ENCODE peak calls at places on chromosomes 11 and 22, in six cellular contexts. A, V, J, F, Y and O are unnamed samples.

GRCh38 chr11:59145534-59145933 is 2.9 kb downstream of the FAM111A start:
- DNase-seq in A (no peak), V (no peak), J (no peak), F (no peak), Y (no peak), O (peak)

GRCh38 chr11:104329043-104329442 is 165.1 kb upstream of the PDGFD start:
- DNase-seq in A (no peak), V (no peak), J (no peak), F (no peak), Y (no peak), O (no peak)

GRCh38 chr11:125064070-125064469 is 965 bp downstream of the SLC37A2 start:
- DNase-seq in A (no peak), V (no peak), J (no peak), F (no peak), Y (no peak), O (no peak)

GRCh38 chr11:86056262-86056911 is 12.5 kb downstream of the PICALM start:
- DNase-seq in A (no peak), V (no peak), J (no peak), F (no peak), Y (no peak), O (no peak)

GRCh38 chr11:62352355-62353336 is 15.4 kb downstream of the ASRGL1 start:
- DNase-seq in A (no peak), V (no peak), J (no peak), F (no peak), Y (no peak), O (no peak)

GRCh38 chr11:71252434-71252781 is at the start of gene SHANK2:
- DNase-seq in A (no peak), V (no peak), J (no peak), F (peak), Y (no peak), O (peak)

GRCh38 chr22:45865561-45866397 is 111.2 kb downstream of the WNT7B start:
- DNase-seq in A (peak), V (no peak), J (no peak), F (peak), Y (no peak), O (no peak)

GRCh38 chr22:48907591-48907990 is 920.1 kb downstream of the BRD1 start:
- DNase-seq in A (no peak), V (no peak), J (no peak), F (no peak), Y (no peak), O (no peak)

GRCh38 chr22:50260801-50261614 is 475 bp downstream of the MAPK12 start:
- DNase-seq in A (peak), V (no peak), J (peak), F (peak), Y (no peak), O (no peak)

GRCh38 chr11:12274558-12275197 is 102.7 kb upstream of the PARVA start:
- DNase-seq in A (peak), V (peak), J (no peak), F (no peak), Y (no peak), O (no peak)

GRCh38 chr22:38233427-38233826 is 31.6 kb downstream of the MAFF start:
- DNase-seq in A (no peak), V (no peak), J (no peak), F (no peak), Y (no peak), O (no peak)

GRCh38 chr11:126719740-126720139 is 280.8 kb downstream of the KIRREL3 start:
- DNase-seq in A (no peak), V (no peak), J (no peak), F (no peak), Y (no peak), O (no peak)

GRCh38 chr11:115499241-115499799 is 4.9 kb downstream of the CADM1 start:
- DNase-seq in A (no peak), V (no peak), J (no peak), F (no peak), Y (no peak), O (no peak)

GRCh38 chr11:61769169-61769920 is 16.9 kb downstream of the MYRF start:
- DNase-seq in A (no peak), V (no peak), J (peak), F (peak), Y (no peak), O (no peak)

GRCh38 chr11:92628401-92629292 is 340.8 kb upstream of the MTNR1B start:
- DNase-seq in A (no peak), V (no peak), J (no peak), F (no peak), Y (no peak), O (no peak)

GRCh38 chr11:115052601-115053000 is 374.3 kb downstream of the NXPE2 start:
- DNase-seq in A (no peak), V (no peak), J (no peak), F (no peak), Y (no peak), O (no peak)

GRCh38 chr11:118401151-118401879 is at the start of gene ATP5MG:
- DNase-seq in A (peak), V (peak), J (peak), F (peak), Y (peak), O (peak)

GRCh38 chr22:41286639-41287091 is 678 bp upstream of the RANGAP1 start:
- DNase-seq in A (no peak), V (peak), J (no peak), F (no peak), Y (no peak), O (no peak)

GRCh38 chr11:12245091-12245490 is 132.3 kb upstream of the PARVA start:
- DNase-seq in A (no peak), V (peak), J (no peak), F (no peak), Y (no peak), O (no peak)

GRCh38 chr11:113023986-113024385 is 62.8 kb downstream of the NCAM1 start:
- DNase-seq in A (no peak), V (no peak), J (no peak), F (no peak), Y (no peak), O (no peak)

GRCh38 chr11:86918943-86919342 is 36.3 kb downstream of the FZD4 start:
- DNase-seq in A (no peak), V (no peak), J (no peak), F (no peak), Y (no peak), O (no peak)

GRCh38 chr11:120391297-120391696 is 55.1 kb downstream of the ARHGEF12 start:
- DNase-seq in A (no peak), V (no peak), J (no peak), F (peak), Y (no peak), O (no peak)

GRCh38 chr11:74822187-74822586 is 73.5 kb downstream of the RNF169 start:
- DNase-seq in A (no peak), V (no peak), J (no peak), F (no peak), Y (no peak), O (no peak)

GRCh38 chr22:40232624-40233023 is 54.9 kb downstream of the TNRC6B start:
- DNase-seq in A (no peak), V (no peak), J (no peak), F (no peak), Y (no peak), O (no peak)

GRCh38 chr11:75406338-75406777 is 7.0 kb downstream of the RPS3 start:
- DNase-seq in A (peak), V (no peak), J (no peak), F (no peak), Y (no peak), O (no peak)

GRCh38 chr11:2400761-2401435 is 348 bp downstream of the TSSC4 start:
- DNase-seq in A (no peak), V (no peak), J (peak), F (no peak), Y (no peak), O (no peak)

GRCh38 chr11:30852091-30852490 is 265.9 kb upstream of the MPPED2 start:
- DNase-seq in A (no peak), V (no peak), J (no peak), F (no peak), Y (no peak), O (no peak)

GRCh38 chr11:30853470-30853869 is 267.3 kb upstream of the MPPED2 start:
- DNase-seq in A (no peak), V (no peak), J (no peak), F (no peak), Y (no peak), O (no peak)

GRCh38 chr11:30852645-30853044 is 266.5 kb upstream of the MPPED2 start:
- DNase-seq in A (no peak), V (no peak), J (no peak), F (no peak), Y (no peak), O (no peak)

GRCh38 chr11:30859709-30860108 is 273.6 kb upstream of the MPPED2 start:
- DNase-seq in A (no peak), V (no peak), J (no peak), F (no peak), Y (no peak), O (no peak)

DNA sequence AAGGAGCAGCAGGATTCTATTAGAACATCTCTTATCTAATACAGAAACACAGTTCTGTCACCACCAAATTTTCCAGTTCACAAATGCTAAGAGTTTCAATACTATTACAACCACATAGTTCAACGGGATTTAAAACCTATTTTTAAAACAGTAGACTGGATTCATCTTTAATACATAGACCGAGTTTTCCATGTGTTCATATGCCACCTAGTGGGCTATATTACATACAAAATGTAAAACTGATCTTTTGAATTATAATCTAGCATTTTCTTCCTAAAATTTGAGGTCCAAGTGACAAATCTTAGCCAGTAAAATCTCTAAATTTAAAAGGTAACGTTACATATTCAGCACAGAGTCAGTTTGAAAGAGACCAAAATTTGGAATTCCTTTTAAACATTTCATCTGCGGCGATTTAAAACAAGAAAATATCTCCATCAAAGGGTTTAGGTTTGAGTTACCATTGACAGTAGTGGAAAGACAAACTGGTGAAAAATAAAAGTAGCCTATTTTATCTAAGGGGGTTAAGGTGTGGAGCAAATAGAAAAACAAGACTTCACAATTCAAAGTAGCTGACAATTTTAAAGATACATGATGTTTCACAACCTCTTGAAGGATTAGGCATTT is 269.3 kb upstream of the MPPED2 start:
- DNase-seq in A (no peak), V (no peak), J (no peak), F (no peak), Y (no peak), O (peak)
- TF ChIP-seq CTCF in A (peak), V (peak), J (no peak), F (peak), Y (peak), O (peak)

GRCh38 chr22:22916952-22917290 is 29.3 kb downstream of the IGLL5 start:
- DNase-seq in A (no peak), V (no peak), J (no peak), F (no peak), Y (no peak), O (no peak)
- H3K27ac ChIP-seq in A (no peak), V (no peak), J (no peak), F (no peak), Y (no peak), O (no peak)

GRCh38 chr11:44110231-44110679 is 14.8 kb downstream of the EXT2 start:
- DNase-seq in A (peak), V (peak), J (peak), F (peak), Y (peak), O (peak)

GRCh38 chr11:44101098-44101497 is 5.6 kb downstream of the EXT2 start:
- DNase-seq in A (no peak), V (no peak), J (no peak), F (no peak), Y (no peak), O (no peak)

GRCh38 chr11:44108260-44108659 is 12.8 kb downstream of the EXT2 start:
- DNase-seq in A (no peak), V (no peak), J (no peak), F (no peak), Y (no peak), O (no peak)

DNA sequence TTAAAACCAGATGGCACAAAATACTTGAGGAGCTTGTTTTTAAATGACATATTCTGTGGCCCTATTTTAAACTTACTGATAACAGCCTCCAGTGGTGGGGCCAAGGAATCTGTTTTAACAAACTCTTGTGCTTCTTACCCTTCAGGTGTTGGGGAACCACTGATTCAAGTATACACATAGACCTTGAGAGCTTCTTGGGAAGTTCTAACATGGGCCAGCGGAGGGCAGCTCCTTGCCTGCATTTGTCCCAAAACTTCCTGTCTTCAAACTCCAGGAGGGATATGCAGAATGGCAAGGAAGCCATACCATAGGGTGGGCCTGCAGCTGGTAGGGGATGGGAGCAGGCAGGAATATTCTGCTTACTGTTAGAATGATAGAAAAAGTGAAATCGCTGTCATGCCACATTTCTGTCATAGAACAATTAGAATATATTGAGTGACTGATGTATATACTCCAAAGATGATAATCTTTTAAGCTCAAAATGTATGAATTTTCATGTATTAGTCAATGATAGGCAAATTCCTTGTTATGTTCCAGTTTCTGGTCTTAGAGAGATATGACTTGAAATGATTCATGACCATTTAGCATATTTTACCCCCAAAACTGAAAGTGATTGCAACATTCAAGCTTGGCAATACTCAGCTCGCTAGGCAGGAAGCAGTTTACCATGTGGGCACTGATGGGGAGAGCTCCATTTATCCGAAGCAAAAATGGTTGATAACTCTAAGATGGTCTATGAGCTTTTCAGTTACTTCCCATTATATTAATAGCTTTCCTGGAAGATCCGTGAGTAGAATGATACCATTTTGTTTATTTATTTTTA is 9.2 kb downstream of the EXT2 start:
- DNase-seq in A (peak), V (no peak), J (no peak), F (peak), Y (no peak), O (no peak)
- TF ChIP-seq CTCF in A (peak), V (no peak), J (no peak), F (peak), Y (no peak), O (no peak)

GRCh38 chr11:73290536-73290935 is 17.5 kb upstream of the ARHGEF17 start:
- DNase-seq in A (no peak), V (no peak), J (no peak), F (no peak), Y (no peak), O (no peak)

GRCh38 chr11:73291196-73291595 is 16.9 kb upstream of the ARHGEF17 start:
- DNase-seq in A (no peak), V (no peak), J (no peak), F (no peak), Y (no peak), O (no peak)

GRCh38 chr11:73288197-73288872 is 16.2 kb downstream of the P2RY6 start:
- DNase-seq in A (no peak), V (no peak), J (no peak), F (no peak), Y (no peak), O (no peak)

GRCh38 chr11:73287400-73288101 is 15.4 kb downstream of the P2RY6 start:
- DNase-seq in A (no peak), V (no peak), J (no peak), F (no peak), Y (no peak), O (no peak)

DNA sequence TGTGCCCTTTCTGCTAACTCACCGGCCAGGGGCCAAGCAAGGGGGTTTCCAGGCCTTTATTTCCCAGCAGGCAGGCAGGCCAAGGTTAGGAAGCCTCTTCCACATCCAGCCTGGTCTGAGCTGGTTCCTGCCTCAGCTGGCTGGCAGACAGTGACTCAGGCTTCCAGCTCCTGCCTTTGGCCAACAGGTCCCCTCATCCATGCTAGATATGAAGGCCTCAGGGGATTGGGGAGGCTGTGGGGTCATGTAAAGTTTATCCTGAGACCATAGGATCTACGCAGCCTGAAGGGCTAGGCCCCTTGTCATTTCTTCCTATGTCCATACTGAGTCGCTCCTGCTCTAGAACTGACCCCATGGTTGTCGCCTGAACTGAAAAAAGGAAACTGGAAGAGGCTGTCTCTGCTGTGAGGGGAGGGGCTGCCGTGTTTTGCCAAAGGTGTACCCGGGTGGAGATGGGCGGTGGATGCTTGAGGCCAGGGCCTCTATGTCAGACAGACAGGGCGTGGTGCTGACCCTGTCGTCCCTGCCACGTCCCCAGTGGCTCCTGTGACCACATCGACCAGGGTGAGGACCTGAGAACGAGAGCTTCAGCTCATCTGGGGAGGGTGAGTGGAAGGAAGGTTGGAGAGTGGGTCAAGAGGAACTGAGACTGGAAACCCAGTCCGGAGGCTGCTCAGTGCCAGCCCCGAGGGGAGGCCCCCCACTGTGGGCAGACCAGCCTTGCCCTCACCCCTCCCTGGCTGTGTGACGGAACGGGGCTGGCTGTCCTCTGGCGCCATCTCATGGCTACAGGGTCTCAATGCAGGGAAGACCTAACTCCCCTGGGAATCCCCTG is 17.0 kb downstream of the P2RY6 start:
- DNase-seq in A (peak), V (peak), J (peak), F (peak), Y (no peak), O (peak)
- H3K27ac ChIP-seq in A (no peak), V (peak), J (no peak), F (no peak), Y (peak), O (peak)

GRCh38 chr22:26615149-26615548 is 2.7 kb downstream of the CRYBB1 start:
- DNase-seq in A (no peak), V (no peak), J (no peak), F (no peak), Y (no peak), O (no peak)
- TF ChIP-seq CTCF in A (no peak), V (no peak), J (no peak), F (no peak), Y (no peak), O (no peak)

GRCh38 chr11:63887600-63887999 is 29.4 kb downstream of the RCOR2 start:
- DNase-seq in A (peak), V (no peak), J (no peak), F (peak), Y (no peak), O (no peak)
- H3K27ac ChIP-seq in A (peak), V (peak), J (no peak), F (peak), Y (peak), O (peak)

DNA sequence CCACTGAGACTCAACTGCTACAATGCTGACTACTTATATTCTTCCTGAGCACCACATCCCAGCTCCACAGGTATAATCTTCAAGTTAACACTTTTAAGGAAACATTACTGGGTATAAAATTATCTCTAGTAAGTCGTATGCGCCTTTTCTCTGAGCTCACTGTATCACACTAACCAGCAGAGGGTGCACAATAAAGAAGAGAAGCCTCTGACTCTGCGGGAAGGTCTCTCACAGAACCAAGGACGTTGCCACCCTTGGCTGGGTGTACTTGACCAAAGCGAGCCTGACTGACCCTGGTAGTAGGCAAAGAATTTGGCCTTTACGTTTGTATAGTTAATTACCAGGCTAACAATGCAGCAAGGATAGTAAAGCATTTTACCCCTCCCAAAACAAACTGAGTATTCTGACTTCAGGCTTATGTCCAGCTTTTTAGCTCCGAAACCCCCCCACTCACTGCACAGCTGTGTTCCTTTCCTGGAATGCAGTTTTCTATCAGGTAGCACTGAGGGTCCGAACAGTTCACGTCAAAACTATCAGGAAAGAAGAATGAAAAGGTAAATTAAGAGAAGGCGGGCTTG is at the start of gene BTBD18:
- DNase-seq in A (peak), V (no peak), J (no peak), F (peak), Y (no peak), O (no peak)
- TF ChIP-seq CTCF in A (peak), V (peak), J (no peak), F (peak), Y (peak), O (peak)

GRCh38 chr11:19511066-19511412 is 201.6 kb upstream of the NAV2 start:
- DNase-seq in A (no peak), V (no peak), J (no peak), F (no peak), Y (no peak), O (no peak)
- H3K27ac ChIP-seq in A (no peak), V (peak), J (no peak), F (no peak), Y (no peak), O (no peak)